ENCODE peak calls at places on chromosomes 7 and 10, in four cellular contexts. One of them, this sample, is unnamed.

GRCh38 chr10:132904169-132904813 is 38.1 kb downstream of the CFAP46 start:
- DNase-seq in WERI-Rb-1: peak
- DNase-seq in RWPE1: peak
- DNase-seq in neural progenitor cell: peak
- DNase-seq in this sample: no peak

GRCh38 chr7:96663457-96663856 is 46.2 kb downstream of the SEM1 start:
- DNase-seq in WERI-Rb-1: no peak
- DNase-seq in RWPE1: no peak
- DNase-seq in neural progenitor cell: no peak
- DNase-seq in this sample: no peak

GRCh38 chr10:113576853-113577252 is 24.0 kb downstream of the HABP2 start:
- DNase-seq in WERI-Rb-1: no peak
- DNase-seq in neural progenitor cell: peak
- DNase-seq in RWPE1: peak
- DNase-seq in this sample: no peak

GRCh38 chr7:96548664-96549063 is 161.0 kb downstream of the SEM1 start:
- DNase-seq in RWPE1: peak
- DNase-seq in neural progenitor cell: no peak
- DNase-seq in WERI-Rb-1: no peak
- DNase-seq in this sample: no peak

GRCh38 chr7:105827106-105827870 is 49.1 kb downstream of the ATXN7L1 start:
- DNase-seq in neural progenitor cell: no peak
- DNase-seq in RWPE1: no peak
- DNase-seq in WERI-Rb-1: no peak
- DNase-seq in this sample: no peak

GRCh38 chr7:28149291-28150101 is 31.1 kb downstream of the JAZF1 start:
- DNase-seq in RWPE1: no peak
- DNase-seq in neural progenitor cell: no peak
- DNase-seq in WERI-Rb-1: no peak
- DNase-seq in this sample: no peak

GRCh38 chr7:85765698-85766298 is 578.9 kb upstream of the SEMA3D start:
- DNase-seq in RWPE1: no peak
- DNase-seq in WERI-Rb-1: no peak
- DNase-seq in neural progenitor cell: peak
- DNase-seq in this sample: no peak

GRCh38 chr7:831596-832291 is 532 bp upstream of the SUN1 start:
- DNase-seq in WERI-Rb-1: no peak
- DNase-seq in RWPE1: peak
- DNase-seq in neural progenitor cell: no peak
- DNase-seq in this sample: no peak

GRCh38 chr7:55054758-55055157 is 35.9 kb downstream of the EGFR start:
- DNase-seq in neural progenitor cell: no peak
- DNase-seq in WERI-Rb-1: no peak
- DNase-seq in RWPE1: no peak
- DNase-seq in this sample: no peak

GRCh38 chr10:93861825-93862224 is 32.0 kb upstream of the SLC35G1 start:
- DNase-seq in WERI-Rb-1: no peak
- DNase-seq in neural progenitor cell: no peak
- DNase-seq in RWPE1: no peak
- DNase-seq in this sample: no peak

GRCh38 chr7:28483868-28484267 is 71.5 kb downstream of the CREB5 start:
- DNase-seq in WERI-Rb-1: no peak
- DNase-seq in neural progenitor cell: no peak
- DNase-seq in RWPE1: no peak
- DNase-seq in this sample: no peak

GRCh38 chr10:43217563-43218205 is 49.2 kb downstream of the RASGEF1A start:
- DNase-seq in neural progenitor cell: no peak
- DNase-seq in WERI-Rb-1: no peak
- DNase-seq in RWPE1: no peak
- DNase-seq in this sample: no peak

DNA sequence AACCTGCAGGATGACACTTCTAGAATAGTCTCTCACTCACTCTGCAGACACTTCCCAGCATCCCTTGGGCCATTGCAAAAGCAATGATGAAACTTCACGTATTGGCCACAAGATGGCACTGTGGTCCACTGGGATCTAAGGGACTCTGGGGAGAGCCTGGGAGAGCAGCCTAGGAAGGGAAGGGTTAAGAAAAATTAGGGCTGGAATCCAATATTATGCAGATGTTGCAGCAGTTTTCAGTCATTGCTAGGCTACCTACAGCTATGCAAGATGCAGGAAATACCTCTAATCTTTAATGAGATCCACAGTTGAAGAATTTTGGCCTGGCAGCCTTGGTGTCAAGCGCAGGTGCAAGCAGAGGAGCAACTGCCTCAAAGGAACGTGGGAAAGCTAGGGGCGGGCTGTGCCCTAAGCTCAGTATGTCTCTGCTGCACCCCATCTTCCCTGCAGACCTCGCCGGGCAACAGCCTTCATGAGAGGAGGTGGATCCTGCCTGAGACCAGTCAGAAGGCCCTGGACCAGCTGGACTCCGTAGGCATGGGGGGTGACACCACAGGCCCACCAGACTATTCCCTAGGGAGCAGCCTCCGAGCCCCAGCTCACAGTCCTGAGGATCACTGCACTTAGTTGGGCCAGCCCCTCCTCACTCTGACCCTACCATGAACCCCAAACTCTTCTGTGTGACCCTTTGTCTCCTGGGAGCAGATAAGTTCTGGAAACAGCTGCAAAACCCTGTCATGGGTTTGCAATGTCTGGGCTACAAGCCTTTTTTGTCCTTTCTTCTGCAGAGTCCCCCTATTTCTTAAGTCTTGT is 127.9 kb upstream of the PRSS58 start:
- DNase-seq in RWPE1: peak
- DNase-seq in neural progenitor cell: peak
- DNase-seq in WERI-Rb-1: peak
- DNase-seq in this sample: no peak
- TF ChIP-seq CTCF in RWPE1: peak
- TF ChIP-seq CTCF in neural progenitor cell: peak
- TF ChIP-seq CTCF in WERI-Rb-1: peak
- TF ChIP-seq CTCF in this sample: peak

GRCh38 chr10:13784067-13784466 is 197.3 kb downstream of the PRPF18 start:
- DNase-seq in WERI-Rb-1: no peak
- DNase-seq in neural progenitor cell: peak
- DNase-seq in RWPE1: peak
- DNase-seq in this sample: no peak
- TF ChIP-seq CTCF in WERI-Rb-1: peak
- TF ChIP-seq CTCF in neural progenitor cell: peak
- TF ChIP-seq CTCF in RWPE1: no peak
- TF ChIP-seq CTCF in this sample: no peak

GRCh38 chr7:138979226-138979979 is 1.8 kb downstream of the KIAA1549 start:
- DNase-seq in RWPE1: no peak
- DNase-seq in neural progenitor cell: no peak
- DNase-seq in WERI-Rb-1: no peak
- DNase-seq in this sample: no peak
- TF ChIP-seq CTCF in RWPE1: no peak
- TF ChIP-seq CTCF in neural progenitor cell: peak
- TF ChIP-seq CTCF in WERI-Rb-1: no peak
- TF ChIP-seq CTCF in this sample: no peak

GRCh38 chr7:112280267-112280666 is 73.8 kb downstream of the ZNF277 start:
- DNase-seq in neural progenitor cell: no peak
- DNase-seq in RWPE1: no peak
- DNase-seq in WERI-Rb-1: no peak
- DNase-seq in this sample: no peak

GRCh38 chr7:112283382-112283910 is 77.0 kb downstream of the ZNF277 start:
- DNase-seq in WERI-Rb-1: no peak
- DNase-seq in RWPE1: no peak
- DNase-seq in neural progenitor cell: no peak
- DNase-seq in this sample: no peak

GRCh38 chr7:112282476-112283188 is 76.1 kb downstream of the ZNF277 start:
- DNase-seq in WERI-Rb-1: no peak
- DNase-seq in RWPE1: no peak
- DNase-seq in neural progenitor cell: no peak
- DNase-seq in this sample: no peak

GRCh38 chr7:112279042-112279441 is 72.5 kb downstream of the ZNF277 start:
- DNase-seq in RWPE1: no peak
- DNase-seq in WERI-Rb-1: no peak
- DNase-seq in neural progenitor cell: no peak
- DNase-seq in this sample: no peak
- TF ChIP-seq CTCF in RWPE1: no peak
- TF ChIP-seq CTCF in WERI-Rb-1: no peak
- TF ChIP-seq CTCF in neural progenitor cell: no peak
- TF ChIP-seq CTCF in this sample: no peak

GRCh38 chr7:149496642-149497391 is 792 bp downstream of the ZNF746 start:
- DNase-seq in WERI-Rb-1: peak
- DNase-seq in neural progenitor cell: peak
- DNase-seq in RWPE1: peak
- DNase-seq in this sample: no peak
- TF ChIP-seq CTCF in WERI-Rb-1: no peak
- TF ChIP-seq CTCF in neural progenitor cell: no peak
- TF ChIP-seq CTCF in RWPE1: no peak
- TF ChIP-seq CTCF in this sample: no peak

DNA sequence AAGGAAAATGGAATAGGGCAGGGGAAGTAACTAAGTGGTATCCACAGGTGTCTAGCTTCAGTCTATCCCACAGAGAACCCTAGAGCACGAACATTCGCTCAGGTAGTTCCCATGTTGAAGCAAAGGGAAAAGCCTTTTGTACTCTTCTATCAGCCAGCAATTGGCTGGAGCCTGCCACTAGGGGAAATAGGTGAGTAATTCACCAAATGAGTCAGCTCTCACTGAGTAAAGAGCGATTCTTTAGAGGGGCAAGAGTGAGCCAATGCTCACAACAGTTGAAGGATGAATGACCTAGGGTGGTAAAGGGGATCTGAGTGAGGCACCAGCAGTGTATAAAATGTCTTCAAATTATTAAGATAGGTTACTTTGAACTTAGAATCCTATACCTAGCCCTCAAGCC is 94.1 kb upstream of the ZNF800 start:
- DNase-seq in RWPE1: peak
- DNase-seq in neural progenitor cell: peak
- DNase-seq in WERI-Rb-1: no peak
- DNase-seq in this sample: no peak
- TF ChIP-seq CTCF in RWPE1: peak
- TF ChIP-seq CTCF in neural progenitor cell: peak
- TF ChIP-seq CTCF in WERI-Rb-1: no peak
- TF ChIP-seq CTCF in this sample: no peak

DNA sequence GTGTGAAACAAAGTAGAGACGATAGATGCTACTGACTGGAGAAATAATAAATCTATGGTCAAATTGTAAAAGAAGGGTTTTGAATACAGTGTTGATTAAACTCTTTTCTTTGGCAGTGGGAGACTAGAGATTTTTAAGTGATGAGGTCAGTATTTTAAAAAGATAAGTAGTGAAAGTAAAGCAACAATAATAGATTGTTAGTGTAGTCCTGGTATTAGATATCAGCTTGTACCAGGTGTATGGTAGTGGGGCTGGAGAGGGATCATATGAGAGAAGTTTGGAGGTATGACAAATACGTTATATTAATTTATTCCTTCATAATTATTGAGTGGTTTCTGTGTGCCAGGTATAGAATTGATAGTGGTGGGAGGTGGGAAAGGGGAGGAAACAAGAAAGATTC is 25.2 kb downstream of the PHTF2 start:
- DNase-seq in WERI-Rb-1: no peak
- DNase-seq in RWPE1: no peak
- DNase-seq in neural progenitor cell: no peak
- DNase-seq in this sample: no peak
- TF ChIP-seq CTCF in WERI-Rb-1: no peak
- TF ChIP-seq CTCF in RWPE1: no peak
- TF ChIP-seq CTCF in neural progenitor cell: no peak
- TF ChIP-seq CTCF in this sample: no peak